ENCODE peak calls at places on chromosomes 16 and 17, in four cellular contexts. H, Z, O and F are unnamed samples.
A peak's percentile ranks its signal among the peaks of the same experiment; 100 is the strongest.

GRCh38 chr17:59105852-59106462 is 723 bp downstream of the TRIM37 start:
- DNase-seq in H (no peak), Z (peak; percentile 34), O (no peak), F (no peak)

GRCh38 chr17:13135496-13135895 is 117.7 kb upstream of the ELAC2 start:
- DNase-seq in H (no peak), Z (no peak), O (no peak), F (no peak)

GRCh38 chr17:48546187-48546923 is 1.4 kb upstream of the HOXB2 start:
- DNase-seq in H (no peak), Z (no peak), O (no peak), F (no peak)

GRCh38 chr16:84115919-84116719 is 623 bp downstream of the MBTPS1 start:
- DNase-seq in H (no peak), Z (peak; percentile 54), O (no peak), F (no peak)

GRCh38 chr17:2613089-2613808 is 19.8 kb downstream of the PAFAH1B1 start:
- DNase-seq in H (no peak), Z (no peak), O (no peak), F (no peak)

GRCh38 chr16:54503436-54503835 is 216.8 kb upstream of the IRX3 start:
- DNase-seq in H (no peak), Z (no peak), O (no peak), F (no peak)

GRCh38 chr16:2854700-2855309 is 3.2 kb downstream of the PRSS22 start:
- DNase-seq in H (peak; percentile 57), Z (no peak), O (peak; percentile 80), F (no peak)

GRCh38 chr16:57539072-57539796 is 2.9 kb upstream of the CCDC102A start:
- DNase-seq in H (no peak), Z (no peak), O (no peak), F (peak; percentile 88)

GRCh38 chr16:84985079-84986065 is 26.0 kb downstream of the ZDHHC7 start:
- DNase-seq in H (peak; percentile 43), Z (no peak), O (no peak), F (no peak)

GRCh38 chr17:60781880-60782412 is 104.3 kb downstream of the BCAS3 start:
- DNase-seq in H (no peak), Z (no peak), O (no peak), F (no peak)

GRCh38 chr16:19717319-19717718 is 708 bp downstream of the KNOP1 start:
- DNase-seq in H (no peak), Z (no peak), O (no peak), F (no peak)

GRCh38 chr16:84947022-84947421 is 64.3 kb downstream of the ZDHHC7 start:
- DNase-seq in H (no peak), Z (no peak), O (no peak), F (no peak)

GRCh38 chr16:11587643-11588247 is 1.0 kb upstream of the LITAF start:
- DNase-seq in H (no peak), Z (no peak), O (no peak), F (no peak)

GRCh38 chr17:48594412-48595106 is 980 bp upstream of the HOXB5 start:
- DNase-seq in H (no peak), Z (no peak), O (no peak), F (no peak)

GRCh38 chr17:80778716-80779115 is 212.9 kb upstream of the CHMP6 start:
- DNase-seq in H (no peak), Z (no peak), O (no peak), F (no peak)

GRCh38 chr17:66959641-66960375 is 4.7 kb upstream of the CACNG4 start:
- DNase-seq in H (no peak), Z (no peak), O (no peak), F (no peak)

GRCh38 chr17:72362466-72363335 is 241.9 kb downstream of the SOX9 start:
- DNase-seq in H (no peak), Z (peak; percentile 85), O (no peak), F (no peak)

GRCh38 chr17:1533649-1534325 is 17.4 kb upstream of the INPP5K start:
- DNase-seq in H (no peak), Z (no peak), O (no peak), F (no peak)

GRCh38 chr17:47205419-47205963 is 3.7 kb upstream of the MYL4 start:
- DNase-seq in H (no peak), Z (no peak), O (peak; percentile 46), F (peak; percentile 78)

GRCh38 chr17:48555183-48555615 is 10.3 kb upstream of the HOXB2 start:
- DNase-seq in H (no peak), Z (no peak), O (no peak), F (no peak)

GRCh38 chr17:33266116-33266515 is 27.0 kb downstream of the ASIC2 start:
- DNase-seq in H (no peak), Z (no peak), O (no peak), F (no peak)

GRCh38 chr16:72922714-72923113 is 125.2 kb downstream of the ZFHX3 start:
- DNase-seq in H (no peak), Z (no peak), O (no peak), F (no peak)

GRCh38 chr16:85029981-85030381 is 2.4 kb downstream of the KIAA0513 start:
- DNase-seq in H (no peak), Z (no peak), O (no peak), F (no peak)

GRCh38 chr16:234468-235305 is at the start of gene FAM234A:
- DNase-seq in H (peak; percentile 93), Z (peak; percentile 87), O (peak; percentile 94), F (peak; percentile 77)

GRCh38 chr17:17088511-17089205 is 46.4 kb downstream of the MPRIP start:
- DNase-seq in H (no peak), Z (no peak), O (no peak), F (no peak)

GRCh38 chr16:4667203-4667983 is 26.0 kb upstream of the NUDT16L1 start:
- DNase-seq in H (no peak), Z (no peak), O (no peak), F (no peak)

GRCh38 chr17:68431045-68431608 is 26.2 kb downstream of the WIPI1 start:
- DNase-seq in H (no peak), Z (no peak), O (no peak), F (no peak)

GRCh38 chr16:80824623-80825364 is 20.4 kb upstream of the CDYL2 start:
- DNase-seq in H (peak; percentile 46), Z (peak; percentile 59), O (no peak), F (peak; percentile 7)

GRCh38 chr17:2881295-2881694 is 85.1 kb downstream of the RAP1GAP2 start:
- DNase-seq in H (no peak), Z (no peak), O (no peak), F (no peak)

GRCh38 chr17:39597372-39598046 is 10.2 kb downstream of the NEUROD2 start:
- DNase-seq in H (no peak), Z (no peak), O (no peak), F (no peak)

GRCh38 chr16:84121007-84121406 is 4.3 kb upstream of the MBTPS1 start:
- DNase-seq in H (no peak), Z (no peak), O (no peak), F (no peak)

GRCh38 chr17:74432484-74433391 is 850 bp downstream of the GPRC5C start:
- DNase-seq in H (no peak), Z (no peak), O (peak; percentile 64), F (no peak)

GRCh38 chr17:63337579-63337978 is 108.5 kb downstream of the CYB561 start:
- DNase-seq in H (no peak), Z (no peak), O (no peak), F (no peak)

GRCh38 chr16:75745823-75746222 is 19.5 kb upstream of the CPHXL start:
- DNase-seq in H (no peak), Z (no peak), O (no peak), F (no peak)
- TF ChIP-seq BRCA1 in H (no peak), Z (no peak), O (no peak), F (no peak)

DNA sequence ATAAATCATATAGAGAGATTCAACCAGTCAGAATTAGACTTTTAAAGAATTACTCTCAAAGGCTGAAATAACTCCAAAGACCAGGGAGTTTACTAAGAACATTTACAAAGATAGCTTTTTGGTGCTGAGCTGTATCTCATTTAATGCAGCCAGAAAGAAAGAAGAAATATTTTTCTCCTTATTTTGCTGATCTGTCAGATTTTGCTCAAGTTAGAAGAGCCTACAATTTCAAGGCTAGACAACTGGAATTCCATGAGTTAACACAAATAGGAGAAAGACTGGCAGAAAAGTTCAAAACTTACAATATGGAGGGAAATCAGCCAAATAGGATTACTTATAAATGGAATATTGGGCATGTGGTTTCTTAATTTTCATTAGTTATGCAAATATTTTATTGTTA is 6.1 kb upstream of the SLFN12 start:
- DNase-seq in H (no peak), Z (no peak), O (no peak), F (no peak)
- TF ChIP-seq BRCA1 in H (no peak), Z (no peak), O (no peak), F (no peak)

DNA sequence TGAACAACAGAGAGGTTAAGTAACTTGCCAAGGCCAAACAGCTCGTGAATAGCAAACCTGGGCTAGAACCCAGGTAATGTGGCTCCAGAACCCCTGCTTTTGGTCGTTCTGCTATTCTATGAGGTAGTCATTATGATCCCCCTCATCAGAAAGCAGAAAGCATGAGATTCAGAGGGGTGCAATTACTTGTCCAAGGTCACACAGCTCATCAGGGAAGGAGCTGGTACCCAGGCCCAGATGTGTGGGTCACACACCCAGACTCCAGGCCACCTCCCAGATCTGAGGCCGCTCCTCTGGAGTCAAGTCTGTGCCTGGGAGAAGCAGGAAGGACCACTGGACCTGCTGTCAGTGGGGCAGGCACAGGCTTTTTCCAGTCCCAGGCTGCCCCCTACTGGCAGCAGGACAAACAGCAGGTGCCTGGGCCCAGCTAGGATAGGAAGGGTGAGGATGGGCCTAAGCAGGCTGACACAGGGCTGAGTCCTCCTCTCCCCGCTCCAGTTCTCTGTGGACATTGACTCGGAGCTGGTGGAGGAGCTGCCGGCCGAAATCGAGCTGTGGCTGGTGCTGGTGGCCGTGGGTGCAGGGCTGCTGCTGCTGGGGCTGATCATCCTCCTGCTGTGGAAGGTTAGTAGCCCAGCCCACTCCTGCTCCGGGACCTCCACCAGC is 7.8 kb upstream of the PDK2 start:
- DNase-seq in H (peak; percentile 83), Z (peak; percentile 66), O (peak; percentile 94), F (no peak)
- TF ChIP-seq BRCA1 in H (no peak), Z (no peak), O (no peak), F (no peak)

GRCh38 chr17:50627782-50628601 is 6.7 kb upstream of the ABCC3 start:
- DNase-seq in H (no peak), Z (peak; percentile 81), O (no peak), F (no peak)
- TF ChIP-seq BRCA1 in H (no peak), Z (no peak), O (no peak), F (no peak)